ENCODE peak calls at places on chromosome 21, in five cellular contexts. C is GM12878, W is K562, X is H1, M is HepG2. K is an unnamed sample.

GRCh38 chr21:32366191-32366590 is 26.6 kb downstream of the URB1 start:
- DNase-seq in C (no peak), W (no peak), X (no peak), M (no peak), K (no peak)

GRCh38 chr21:46094401-46095105 is 3.4 kb upstream of the COL6A2 start:
- DNase-seq in C (no peak), W (no peak), X (no peak), M (no peak), K (no peak)

GRCh38 chr21:9772348-9772672 is 749.1 kb upstream of the TPTE start:
- DNase-seq in C (no peak), W (no peak), X (no peak), M (no peak), K (no peak)

GRCh38 chr21:46480466-46480865 is 21.8 kb downstream of the DIP2A start:
- DNase-seq in C (no peak), W (no peak), X (no peak), M (no peak), K (no peak)

GRCh38 chr21:44958471-44959191 is 18.8 kb downstream of the SLX9 start:
- DNase-seq in C (no peak), W (no peak), X (no peak), M (no peak), K (no peak)

GRCh38 chr21:41465176-41465781 is 39.2 kb downstream of the MX1 start:
- DNase-seq in C (no peak), W (no peak), X (no peak), M (no peak), K (no peak)

GRCh38 chr21:19853709-19854575 is 1144.3 kb upstream of the NCAM2 start:
- DNase-seq in C (no peak), W (peak), X (no peak), M (no peak), K (no peak)

GRCh38 chr21:25039461-25040380 is 567.6 kb downstream of the MRPL39 start:
- DNase-seq in C (peak), W (no peak), X (no peak), M (no peak), K (no peak)

GRCh38 chr21:44767834-44768831 is 33.5 kb downstream of the UBE2G2 start:
- DNase-seq in C (no peak), W (no peak), X (no peak), M (no peak), K (no peak)

GRCh38 chr21:19236209-19236608 is 832.6 kb upstream of the TMPRSS15 start:
- DNase-seq in C (no peak), W (no peak), X (no peak), M (no peak), K (no peak)

GRCh38 chr21:43622796-43623195 is 36.5 kb downstream of the HSF2BP start:
- DNase-seq in C (no peak), W (no peak), X (no peak), M (no peak), K (no peak)

GRCh38 chr21:41620982-41621381 is 113.0 kb upstream of the TMPRSS2 start:
- DNase-seq in C (no peak), W (no peak), X (no peak), M (no peak), K (no peak)

GRCh38 chr21:45150630-45151265 is 76.4 kb downstream of the ADARB1 start:
- DNase-seq in C (no peak), W (no peak), X (peak), M (no peak), K (no peak)

GRCh38 chr21:41610042-41610839 is 102.3 kb upstream of the TMPRSS2 start:
- DNase-seq in C (no peak), W (peak), X (peak), M (peak), K (peak)

GRCh38 chr21:41506526-41507520 is 1.1 kb downstream of the TMPRSS2 start:
- DNase-seq in C (no peak), W (no peak), X (peak), M (no peak), K (no peak)

GRCh38 chr21:41706678-41707077 is 60.2 kb downstream of the RIPK4 start:
- DNase-seq in C (no peak), W (peak), X (no peak), M (peak), K (no peak)

GRCh38 chr21:42650033-42650370 is 3.4 kb upstream of the PDE9A start:
- DNase-seq in C (no peak), W (no peak), X (no peak), M (no peak), K (no peak)

GRCh38 chr21:42156690-42157605 is 62.0 kb upstream of the ABCG1 start:
- DNase-seq in C (no peak), W (no peak), X (no peak), M (no peak), K (no peak)

GRCh38 chr21:17491716-17492414 is 21.0 kb upstream of the CXADR start:
- DNase-seq in C (no peak), W (no peak), X (no peak), M (no peak), K (peak)

GRCh38 chr21:45592208-45592619 is 50.0 kb upstream of the SLC19A1 start:
- DNase-seq in C (peak), W (peak), X (no peak), M (no peak), K (no peak)

GRCh38 chr21:45601551-45601950 is 42.0 kb upstream of the PCBP3 start:
- DNase-seq in C (no peak), W (no peak), X (no peak), M (no peak), K (no peak)

GRCh38 chr21:46065215-46065992 is 32.5 kb upstream of the COL6A2 start:
- DNase-seq in C (no peak), W (no peak), X (no peak), M (no peak), K (no peak)

GRCh38 chr21:42021751-42022430 is 11.7 kb upstream of the ZBTB21 start:
- DNase-seq in C (no peak), W (no peak), X (peak), M (no peak), K (no peak)

GRCh38 chr21:46560568-46561447 is 44.1 kb downstream of the S100B start:
- DNase-seq in C (no peak), W (no peak), X (no peak), M (no peak), K (no peak)

GRCh38 chr21:46110499-46111192 is 12.7 kb downstream of the COL6A2 start:
- DNase-seq in C (no peak), W (peak), X (peak), M (no peak), K (no peak)

GRCh38 chr21:37564341-37564923 is 197.9 kb downstream of the DYRK1A start:
- DNase-seq in C (peak), W (peak), X (peak), M (peak), K (peak)
- H2AFZ ChIP-seq in C (peak), W (peak), X (peak), M (peak), K (peak)

GRCh38 chr21:26112979-26113378 is 57.6 kb downstream of the APP start:
- DNase-seq in C (no peak), W (no peak), X (no peak), M (no peak), K (no peak)
- TF ChIP-seq SRF in C (no peak), W (no peak), X (no peak), M (no peak), K (no peak)

DNA sequence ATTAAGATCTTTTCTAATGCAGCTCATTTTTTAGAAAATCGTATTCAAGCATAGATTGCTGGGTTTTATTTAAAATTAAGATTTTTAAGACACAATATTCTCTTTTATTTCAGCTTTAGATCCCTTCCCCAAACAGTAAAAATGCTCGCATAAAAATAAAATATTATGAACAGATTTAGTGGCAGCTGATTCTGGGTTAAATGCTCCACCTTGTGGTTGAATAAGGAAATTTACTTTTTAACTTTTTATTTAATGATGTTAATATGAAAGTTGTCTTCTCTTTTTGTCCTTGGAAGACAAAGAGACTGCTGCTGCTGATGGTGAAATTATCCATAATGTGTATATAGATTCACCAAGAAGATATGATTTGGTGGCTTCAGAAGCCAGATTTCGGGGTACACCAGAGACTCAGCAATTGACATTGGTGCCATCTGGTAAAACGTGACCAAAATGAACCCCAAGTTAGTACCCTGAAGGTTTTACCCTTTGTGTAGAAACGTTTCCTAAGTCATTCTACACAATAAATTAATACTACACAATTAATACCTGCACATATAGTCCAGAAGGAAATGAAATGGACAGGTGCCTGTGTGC is 128.0 kb downstream of the ADAMTS1 start:
- DNase-seq in C (no peak), W (peak), X (no peak), M (no peak), K (no peak)
- TF ChIP-seq SP1 in C (no peak), W (no peak), X (no peak), M (no peak), K (no peak)

DNA sequence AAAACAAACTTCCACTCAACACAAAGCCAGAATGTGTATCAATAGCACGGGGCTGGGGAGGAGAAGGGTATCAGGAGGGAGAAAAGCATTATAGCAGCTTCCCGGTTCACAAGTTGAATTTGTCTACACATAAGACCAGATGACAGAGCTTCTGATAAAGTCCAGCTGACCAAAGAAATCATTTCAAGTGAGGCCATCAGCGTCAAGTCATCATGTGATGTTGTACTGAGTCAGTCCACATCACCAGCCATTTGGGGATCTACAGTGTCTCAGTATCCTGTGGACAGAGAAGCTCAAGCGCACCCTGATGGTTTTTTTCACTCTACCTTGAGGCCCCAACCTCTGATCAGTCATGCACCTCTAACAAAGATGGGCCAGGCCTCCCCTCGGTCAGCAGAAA is 33.0 kb downstream of the SETD4 start:
- DNase-seq in C (no peak), W (no peak), X (no peak), M (no peak), K (no peak)
- H2AFZ ChIP-seq in C (no peak), W (no peak), X (no peak), M (no peak), K (no peak)

DNA sequence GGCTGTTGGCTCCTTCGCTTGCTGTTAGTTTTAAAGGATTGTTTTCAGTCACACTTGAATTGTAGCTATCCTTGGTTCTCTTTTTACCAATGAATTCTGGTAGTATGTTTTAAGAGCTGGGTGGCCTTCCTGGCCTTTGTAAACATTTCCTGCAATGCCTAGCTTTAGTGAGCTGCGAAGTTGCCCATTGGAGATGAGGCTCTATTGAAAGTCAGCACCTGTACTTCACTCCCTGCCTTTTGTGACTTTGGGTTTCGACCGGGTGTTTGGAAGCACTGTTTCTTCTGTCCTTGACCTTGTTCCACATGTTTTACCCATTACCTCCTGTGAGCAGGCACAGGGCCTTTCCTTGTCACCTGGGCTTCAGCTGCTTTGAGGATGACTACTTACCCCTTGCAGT is 64.7 kb downstream of the DYRK1A start:
- DNase-seq in C (no peak), W (no peak), X (no peak), M (no peak), K (no peak)
- TF ChIP-seq SRF in C (no peak), W (no peak), X (no peak), M (no peak), K (no peak)

GRCh38 chr21:15928196-15928595 is 198.4 kb downstream of the USP25 start:
- DNase-seq in C (no peak), W (no peak), X (no peak), M (no peak), K (no peak)

GRCh38 chr21:15929536-15929935 is 199.8 kb downstream of the USP25 start:
- DNase-seq in C (no peak), W (no peak), X (no peak), M (no peak), K (no peak)

GRCh38 chr21:15928686-15929085 is 198.9 kb downstream of the USP25 start:
- DNase-seq in C (no peak), W (no peak), X (no peak), M (no peak), K (no peak)

GRCh38 chr21:15935530-15935929 is 205.7 kb downstream of the USP25 start:
- DNase-seq in C (no peak), W (no peak), X (no peak), M (no peak), K (no peak)

DNA sequence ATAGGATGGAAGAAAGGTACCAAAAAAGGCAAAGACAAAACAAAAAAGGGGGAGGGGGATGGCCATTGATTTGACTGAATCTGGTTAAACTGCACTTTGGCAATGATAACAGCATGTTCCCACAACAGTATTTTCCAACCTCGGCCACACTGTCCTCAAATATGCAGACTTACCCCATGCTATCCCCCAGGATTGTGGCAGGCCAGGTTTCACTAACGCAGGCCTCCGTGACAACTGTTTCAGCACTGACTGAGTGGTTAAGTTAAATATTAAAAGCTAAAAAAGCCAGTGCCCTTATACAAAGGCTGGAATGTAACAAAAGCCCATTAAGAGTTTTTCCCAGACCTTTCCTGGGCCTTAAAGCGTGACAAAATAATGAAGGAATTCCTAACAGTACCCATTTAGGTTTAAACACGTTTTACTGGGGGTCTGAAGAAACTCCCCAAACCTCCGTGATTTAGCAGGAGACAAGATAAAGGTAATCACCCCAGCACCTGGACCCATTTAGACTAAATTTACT is 203.0 kb downstream of the USP25 start:
- DNase-seq in C (no peak), W (no peak), X (no peak), M (no peak), K (no peak)
- TF ChIP-seq SP1 in C (no peak), W (no peak), X (no peak), M (no peak), K (no peak)

GRCh38 chr21:34670962-34671348 is 2.2 kb downstream of the CLIC6 start:
- DNase-seq in C (no peak), W (no peak), X (no peak), M (no peak), K (no peak)

GRCh38 chr21:34667761-34668160 is 1.0 kb upstream of the CLIC6 start:
- DNase-seq in C (no peak), W (no peak), X (no peak), M (no peak), K (no peak)

GRCh38 chr21:34668803-34669148 is at the start of gene CLIC6:
- DNase-seq in C (no peak), W (no peak), X (no peak), M (no peak), K (no peak)

GRCh38 chr21:34670220-34670961 is 1.6 kb downstream of the CLIC6 start:
- DNase-seq in C (no peak), W (no peak), X (peak), M (no peak), K (no peak)

DNA sequence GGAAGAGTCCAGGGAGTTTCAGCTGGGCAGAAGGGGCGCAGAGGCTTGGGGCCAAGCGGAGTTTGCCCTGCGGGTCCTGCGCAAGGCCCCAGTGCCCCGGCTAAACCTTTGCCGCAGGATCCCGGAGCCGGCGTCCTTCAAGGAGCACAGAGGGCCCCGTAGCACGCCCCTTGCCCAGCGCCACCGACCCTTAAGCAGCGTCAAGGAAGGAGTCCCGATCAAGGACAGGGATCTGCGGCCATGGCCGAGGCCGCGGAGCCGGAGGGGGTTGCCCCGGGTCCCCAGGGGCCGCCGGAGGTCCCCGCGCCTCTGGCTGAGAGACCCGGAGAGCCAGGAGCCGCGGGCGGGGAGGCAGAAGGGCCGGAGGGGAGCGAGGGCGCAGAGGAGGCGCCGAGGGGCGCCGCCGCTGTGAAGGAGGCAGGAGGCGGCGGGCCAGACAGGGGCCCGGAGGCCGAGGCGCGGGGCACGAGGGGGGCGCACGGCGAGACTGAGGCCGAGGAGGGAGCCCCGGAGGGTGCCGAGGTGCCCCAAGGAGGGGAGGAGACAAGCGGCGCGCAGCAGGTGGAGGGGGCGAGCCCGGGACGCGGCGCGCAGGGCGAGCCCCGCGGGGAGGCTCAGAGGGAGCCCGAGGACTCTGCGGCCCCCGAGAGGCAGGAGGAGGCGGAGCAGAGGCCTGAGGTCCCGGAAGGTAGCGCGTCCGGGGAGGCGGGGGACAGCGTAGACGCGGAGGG is 520 bp downstream of the CLIC6 start:
- DNase-seq in C (no peak), W (no peak), X (peak), M (no peak), K (no peak)
- H2AFZ ChIP-seq in C (peak), W (no peak), X (no peak), M (no peak), K (no peak)

GRCh38 chr21:33642896-33643657 is 776 bp downstream of the ITSN1 start:
- DNase-seq in C (no peak), W (peak), X (peak), M (no peak), K (no peak)

GRCh38 chr21:33645730-33646129 is 3.4 kb downstream of the ITSN1 start:
- DNase-seq in C (no peak), W (no peak), X (no peak), M (no peak), K (no peak)

GRCh38 chr21:33642027-33642895 is at the start of gene ITSN1:
- DNase-seq in C (peak), W (peak), X (peak), M (peak), K (peak)

GRCh38 chr21:33643658-33644311 is 1.5 kb downstream of the ITSN1 start:
- DNase-seq in C (no peak), W (no peak), X (no peak), M (peak), K (no peak)

DNA sequence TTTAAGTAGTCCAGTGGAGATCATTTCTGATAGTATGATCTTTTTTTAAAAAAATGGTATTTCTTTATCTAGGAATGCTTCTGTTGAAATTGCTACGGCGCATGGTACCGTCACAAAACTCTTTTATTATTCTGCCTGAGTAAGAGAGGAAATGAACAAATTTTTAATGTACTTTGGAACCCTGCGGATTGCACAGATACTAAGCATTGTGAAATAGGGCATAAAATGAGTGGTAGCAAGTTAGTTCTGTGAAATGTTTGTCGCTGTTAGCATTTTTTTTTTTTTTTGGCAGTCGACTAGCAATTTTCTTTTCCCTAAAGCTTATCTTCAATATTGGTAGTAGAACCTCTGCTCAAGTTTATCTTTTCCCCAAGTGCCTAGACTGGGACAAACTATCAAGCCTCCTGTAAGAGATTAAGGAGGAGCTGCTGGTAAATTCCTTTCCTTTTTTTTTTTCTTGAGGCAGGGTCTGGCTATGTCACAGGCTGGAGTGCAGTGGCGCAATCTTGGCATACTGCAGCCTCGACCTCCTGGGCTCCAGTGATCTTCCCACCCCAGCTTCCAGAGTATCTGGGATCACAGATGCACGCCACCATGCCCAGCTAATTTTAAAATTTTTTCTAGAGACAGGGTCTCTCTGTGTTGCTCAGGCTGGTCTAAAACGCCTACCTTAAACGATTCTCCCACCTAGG is 2.2 kb downstream of the ITSN1 start:
- DNase-seq in C (no peak), W (no peak), X (no peak), M (peak), K (no peak)
- TF ChIP-seq SRF in C (no peak), W (no peak), X (no peak), M (no peak), K (no peak)

GRCh38 chr21:39452207-39452964 is 616 bp downstream of the SH3BGR start:
- DNase-seq in C (no peak), W (no peak), X (no peak), M (peak), K (no peak)

GRCh38 chr21:39452965-39453332 is 1.2 kb downstream of the SH3BGR start:
- DNase-seq in C (no peak), W (no peak), X (no peak), M (no peak), K (no peak)

GRCh38 chr21:39453571-39454179 is 1.9 kb downstream of the SH3BGR start:
- DNase-seq in C (no peak), W (no peak), X (no peak), M (no peak), K (no peak)

GRCh38 chr21:39454949-39455668 is 3.3 kb downstream of the SH3BGR start:
- DNase-seq in C (no peak), W (no peak), X (no peak), M (no peak), K (no peak)

GRCh38 chr21:39451332-39452206 is at the start of gene SH3BGR:
- DNase-seq in C (no peak), W (peak), X (peak), M (no peak), K (no peak)
- TF ChIP-seq SP1 in C (no peak), W (no peak), X (peak), M (no peak), K (no peak)